ENCODE peak calls at places on chromosomes 2 and 18, in five cellular contexts. S, E, K, U and Z are unnamed samples.

GRCh38 chr2:232574674-232575403 is 24.4 kb downstream of the EIF4E2 start:
- DNase-seq in U (no peak), K (peak; percentile 29), E (no peak), S (no peak), Z (peak; percentile 12)

GRCh38 chr2:98378901-98379300 is 32.6 kb downstream of the CNGA3 start:
- DNase-seq in S (peak; percentile 78), U (no peak), K (peak; percentile 59), E (no peak), Z (peak; percentile 41)

GRCh38 chr2:226355600-226355999 is 444.0 kb downstream of the IRS1 start:
- DNase-seq in S (no peak), K (no peak), U (no peak), E (no peak), Z (no peak)

GRCh38 chr2:96866986-96867755 is 2.7 kb downstream of the SEMA4C start:
- DNase-seq in U (no peak), E (no peak), K (no peak), S (no peak), Z (no peak)

GRCh38 chr2:127906206-127906926 is 20.6 kb upstream of the AMMECR1L start:
- DNase-seq in U (no peak), S (no peak), E (no peak), K (no peak), Z (no peak)

GRCh38 chr2:23381084-23381483 is 3.9 kb upstream of the KLHL29 start:
- DNase-seq in E (peak; percentile 45), U (no peak), S (peak; percentile 28), K (peak; percentile 90), Z (peak; percentile 52)

GRCh38 chr2:212097001-212097400 is 441.6 kb downstream of the ERBB4 start:
- DNase-seq in K (no peak), U (no peak), S (no peak), E (no peak), Z (no peak)

GRCh38 chr2:140586379-140586778 is 1544.4 kb downstream of the LRP1B start:
- DNase-seq in S (peak; percentile 8), U (no peak), K (peak; percentile 73), E (peak; percentile 48), Z (no peak)

GRCh38 chr2:95278051-95278471 is 3.8 kb downstream of the PROM2 start:
- DNase-seq in K (peak; percentile 94), U (peak; percentile 18), E (no peak), S (peak; percentile 37), Z (peak; percentile 77)

GRCh38 chr2:230903251-230904150 is 21.5 kb downstream of the GPR55 start:
- DNase-seq in K (no peak), E (no peak), U (no peak), S (no peak), Z (no peak)

GRCh38 chr2:30453498-30453897 is 6.5 kb downstream of the LCLAT1 start:
- DNase-seq in E (no peak), U (no peak), K (no peak), S (no peak), Z (no peak)
- H3K4me3 ChIP-seq in E (no peak overlapping the region), U (no peak overlapping the region), K (no peak overlapping the region), S (no peak overlapping the region), Z (no peak overlapping the region)

GRCh38 chr2:181456660-181457120 is 496 bp upstream of the ITGA4 start:
- DNase-seq in S (no peak), U (no peak), K (no peak), E (peak; percentile 95), Z (no peak)
- H3K4me3 ChIP-seq in S (peak overlapping the region; percentile 71), U (peak overlapping the region; percentile 81), K (peak overlapping the region; percentile 69), E (peak overlapping the region; percentile 95), Z (peak overlapping the region; percentile 79)

DNA sequence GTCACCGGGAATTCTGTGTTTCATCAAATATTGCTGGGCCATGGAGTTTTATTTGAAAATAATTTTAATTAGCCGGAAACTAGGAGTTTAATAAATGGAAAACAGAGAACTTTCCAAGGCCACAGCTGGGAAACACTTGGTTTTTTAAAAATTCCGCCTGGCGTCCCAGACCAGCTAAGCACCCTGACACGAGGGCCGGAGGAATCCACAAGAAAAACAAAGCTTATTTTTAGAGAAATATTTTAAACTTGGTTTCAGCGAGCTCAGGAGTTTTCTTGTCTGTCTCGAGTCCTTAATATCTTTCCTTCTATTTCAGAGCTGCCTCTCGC is 8.2 kb downstream of the ZFP36L2 start:
- DNase-seq in S (peak; percentile 53), E (no peak), U (no peak), K (no peak), Z (peak; percentile 55)
- H3K4me3 ChIP-seq in S (no peak overlapping the region), E (peak overlapping the region; percentile 91), U (no peak overlapping the region), K (no peak overlapping the region), Z (no peak overlapping the region)

GRCh38 chr18:11994708-11995444 is 13.6 kb downstream of the IMPA2 start:
- DNase-seq in U (no peak), S (peak; percentile 11), K (peak; percentile 81), E (no peak), Z (no peak)

GRCh38 chr18:11993264-11993916 is 12.1 kb downstream of the IMPA2 start:
- DNase-seq in K (no peak), S (no peak), E (no peak), U (no peak), Z (no peak)

GRCh38 chr18:11996190-11996754 is 15.0 kb downstream of the IMPA2 start:
- DNase-seq in E (no peak), S (no peak), U (no peak), K (no peak), Z (no peak)

GRCh38 chr18:11995445-11996189 is 14.3 kb downstream of the IMPA2 start:
- DNase-seq in K (peak; percentile 81), E (peak; percentile 77), S (peak; percentile 83), U (peak; percentile 37), Z (peak; percentile 75)

DNA sequence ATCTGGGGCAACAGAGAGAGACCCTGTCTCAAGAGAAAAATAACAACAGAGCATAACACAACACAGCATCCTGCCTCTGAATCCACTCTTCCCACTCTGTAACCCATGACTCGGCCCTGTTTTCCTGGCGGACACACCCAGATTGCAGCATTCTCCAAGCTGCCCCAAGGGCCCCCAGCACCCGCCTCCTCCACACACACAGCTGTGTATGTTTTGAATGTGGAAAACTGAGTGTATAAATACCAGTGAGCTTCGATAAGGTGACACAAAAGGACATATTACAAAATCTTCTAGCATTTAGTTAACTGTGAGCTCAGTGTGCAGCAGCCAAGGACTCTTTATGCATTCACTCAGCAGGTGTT is 13.0 kb downstream of the IMPA2 start:
- DNase-seq in E (no peak), S (peak; percentile 85), K (peak; percentile 68), U (peak; percentile 46), Z (peak; percentile 42)
- H3K4me3 ChIP-seq in E (no peak overlapping the region), S (no peak overlapping the region), K (peak overlapping the region; percentile 37), U (no peak overlapping the region), Z (no peak overlapping the region)

GRCh38 chr18:49109565-49110251 is 158.9 kb upstream of the SMAD7 start:
- DNase-seq in E (no peak), U (no peak), K (no peak), S (no peak), Z (no peak)

GRCh38 chr18:49112031-49112430 is 161.3 kb upstream of the SMAD7 start:
- DNase-seq in S (no peak), K (no peak), E (no peak), U (no peak), Z (no peak)

GRCh38 chr18:49114556-49114955 is 163.8 kb upstream of the SMAD7 start:
- DNase-seq in E (no peak), K (no peak), S (no peak), U (no peak), Z (no peak)

GRCh38 chr18:49112664-49113063 is 161.9 kb upstream of the SMAD7 start:
- DNase-seq in K (no peak), E (no peak), S (no peak), U (no peak), Z (no peak)

DNA sequence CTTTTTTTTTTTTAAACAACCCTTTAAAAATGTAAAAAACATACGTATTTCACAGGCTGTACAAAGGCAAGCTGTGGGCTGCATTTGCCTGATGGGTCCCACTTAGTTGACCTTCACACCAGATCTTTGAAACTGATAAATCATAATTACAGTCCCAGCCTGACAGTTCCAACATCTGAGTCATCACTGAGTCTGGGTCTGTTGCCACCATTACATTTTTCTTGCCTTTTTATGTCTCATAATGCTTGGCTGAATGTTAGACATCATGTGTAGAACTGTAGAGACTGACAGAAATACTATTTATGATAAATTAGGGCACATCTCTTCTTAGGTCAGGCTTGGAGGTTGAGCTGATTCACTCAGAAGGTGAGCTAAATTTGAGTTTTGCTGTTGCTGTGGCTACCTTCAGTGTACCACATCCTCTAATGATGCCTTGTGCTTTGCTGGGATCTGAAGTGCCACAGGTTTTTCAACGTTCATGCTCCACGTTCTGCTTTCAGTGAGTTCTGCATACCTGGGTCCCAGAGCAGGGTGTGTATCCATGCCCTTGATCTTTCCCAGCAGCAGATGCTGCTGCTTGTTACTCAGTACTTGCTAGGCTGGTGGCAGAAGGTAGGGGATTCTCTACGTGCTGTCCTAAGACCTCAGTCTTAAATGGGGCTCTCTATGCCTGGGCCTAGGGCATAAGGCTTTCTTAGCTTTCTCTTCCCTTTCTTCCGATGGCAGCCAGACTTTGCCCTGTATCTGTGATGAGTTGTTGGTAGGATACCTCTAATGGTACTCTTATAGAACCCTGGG is 160.6 kb upstream of the SMAD7 start:
- DNase-seq in K (no peak), E (no peak), U (no peak), S (peak; percentile 63), Z (no peak)
- H3K4me3 ChIP-seq in K (no peak overlapping the region), E (no peak overlapping the region), U (no peak overlapping the region), S (no peak overlapping the region), Z (no peak overlapping the region)

DNA sequence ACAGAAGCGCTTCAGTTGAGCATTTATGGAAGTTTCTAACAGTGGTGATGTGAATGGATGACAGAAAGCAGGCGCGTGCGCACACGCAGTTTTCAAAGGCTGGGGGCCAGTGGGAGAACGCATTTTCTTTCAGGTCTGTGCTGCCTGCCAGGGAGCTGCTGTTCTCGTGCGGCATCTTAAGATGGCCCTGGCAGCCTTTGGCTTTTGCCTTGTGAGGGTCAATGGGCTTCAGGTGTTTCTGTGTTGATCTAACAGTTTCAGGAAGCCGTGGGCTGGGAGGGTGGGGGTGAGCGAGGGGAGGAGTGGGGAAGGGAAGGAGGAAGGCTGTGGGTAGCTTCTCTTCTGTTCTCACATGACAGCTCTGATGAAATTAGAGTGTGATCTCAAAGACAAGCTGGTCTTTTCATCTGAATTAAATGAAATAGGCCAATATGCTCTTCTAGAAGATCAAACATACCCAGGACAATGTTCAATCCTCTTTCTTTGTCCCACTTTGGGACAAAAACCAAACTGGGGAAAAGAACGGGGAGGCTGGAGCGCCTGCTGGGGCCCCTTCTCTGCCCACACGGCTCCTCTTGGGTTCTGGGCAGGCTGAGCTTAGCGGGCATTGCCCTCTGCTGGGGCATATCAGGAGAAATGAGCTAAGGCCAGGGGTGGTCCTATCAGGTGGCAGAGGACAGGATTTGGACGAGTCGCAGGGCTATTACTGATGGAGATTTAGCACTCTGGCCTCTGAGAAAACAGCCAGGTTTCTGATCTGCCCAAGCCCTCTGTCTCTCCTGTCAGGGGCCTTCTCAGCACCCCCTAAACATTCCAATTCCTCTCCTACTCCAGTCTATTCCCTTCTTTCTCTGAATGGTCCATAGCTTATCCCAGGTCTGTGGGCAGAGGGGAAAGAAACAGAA is 126.2 kb upstream of the LGALSL start:
- DNase-seq in S (no peak), U (no peak), E (peak; percentile 71), K (peak; percentile 30), Z (peak; percentile 27)
- H3K4me3 ChIP-seq in S (no peak overlapping the region), U (no peak overlapping the region), E (peak overlapping the region; percentile 12), K (no peak overlapping the region), Z (peak overlapping the region; percentile 16)

GRCh38 chr2:69694894-69695849 is 46.8 kb upstream of the ANXA4 start:
- DNase-seq in S (peak; percentile 84), E (no peak), U (peak; percentile 47), K (peak; percentile 97), Z (peak; percentile 92)
- H3K4me3 ChIP-seq in S (no peak overlapping the region), E (no peak overlapping the region), U (no peak overlapping the region), K (peak overlapping the region; percentile 49), Z (no peak overlapping the region)